ENCODE peak calls at places on chromosomes 13 and 19, in ten cellular contexts. Q, M, I, N, U, F, T, S, W and K are unnamed samples.

GRCh38 chr13:112849500-112849899 is 119.5 kb upstream of the MCF2L start:
- DNase-seq in Q (no peak), M (no peak), I (no peak), N (peak; percentile 70), U (no peak), F (no peak), T (no peak), S (no peak), W (no peak), K (no peak)

GRCh38 chr19:35254341-35255297 is 5.8 kb downstream of the LSR start:
- DNase-seq in Q (no peak), M (no peak), I (no peak), N (no peak), U (no peak), F (no peak), T (no peak), S (no peak), W (no peak), K (no peak)

GRCh38 chr19:3075605-3076431 is 13.5 kb upstream of the TLE5 start:
- DNase-seq in Q (peak; percentile 86), M (peak; percentile 40), I (no peak), N (peak; percentile 95), U (no peak), F (peak; percentile 65), T (no peak), S (peak; percentile 69), W (peak; percentile 61), K (peak; percentile 84)

GRCh38 chr13:113548778-113549621 is 35.6 kb upstream of the TFDP1 start:
- DNase-seq in Q (peak; percentile 39), M (no peak), I (no peak), N (peak; percentile 50), U (no peak), F (peak; percentile 44), T (no peak), S (no peak), W (no peak), K (no peak)

GRCh38 chr19:18730885-18731513 is 47.5 kb downstream of the CRTC1 start:
- DNase-seq in Q (no peak), M (no peak), I (no peak), N (peak; percentile 54), U (no peak), F (no peak), T (no peak), S (no peak), W (no peak), K (peak; percentile 56)

GRCh38 chr13:107716241-107716640 is 499.1 kb downstream of the LIG4 start:
- DNase-seq in Q (no peak), M (no peak), I (no peak), N (no peak), U (no peak), F (no peak), T (no peak), S (no peak), W (no peak), K (no peak)

GRCh38 chr19:47518139-47518538 is 3.3 kb upstream of the NAPA start:
- DNase-seq in Q (no peak), M (peak; percentile 22), I (no peak), N (no peak), U (no peak), F (no peak), T (no peak), S (peak; percentile 26), W (no peak), K (no peak)

GRCh38 chr13:97194473-97194872 is 27.7 kb upstream of the MBNL2 start:
- DNase-seq in Q (no peak), M (peak; percentile 74), I (peak; percentile 17), N (no peak), U (no peak), F (no peak), T (no peak), S (no peak), W (no peak), K (no peak)

GRCh38 chr13:39862891-39863290 is 207.4 kb downstream of the COG6 start:
- DNase-seq in Q (no peak), M (no peak), I (no peak), N (no peak), U (no peak), F (no peak), T (no peak), S (no peak), W (no peak), K (no peak)

GRCh38 chr13:109401891-109402290 is 384.5 kb downstream of the IRS2 start:
- DNase-seq in Q (no peak), M (no peak), I (no peak), N (no peak), U (no peak), F (no peak), T (no peak), S (no peak), W (no peak), K (no peak)

GRCh38 chr19:18477042-18477760 is 39.3 kb upstream of the ISYNA1 start:
- DNase-seq in Q (peak; percentile 44), M (no peak), I (no peak), N (no peak), U (no peak), F (no peak), T (no peak), S (no peak), W (no peak), K (no peak)

GRCh38 chr13:41648314-41648935 is 191.1 kb downstream of the RGCC start:
- DNase-seq in Q (no peak), M (peak; percentile 57), I (peak; percentile 46), N (no peak), U (no peak), F (no peak), T (no peak), S (no peak), W (no peak), K (no peak)

GRCh38 chr13:23598371-23598770 is 28.2 kb downstream of the TNFRSF19 start:
- DNase-seq in Q (no peak), M (no peak), I (peak; percentile 69), N (no peak), U (no peak), F (no peak), T (no peak), S (no peak), W (no peak), K (no peak)

GRCh38 chr19:33861950-33862349 is 65.3 kb downstream of the KCTD15 start:
- DNase-seq in Q (no peak), M (no peak), I (no peak), N (no peak), U (no peak), F (no peak), T (no peak), S (no peak), W (no peak), K (no peak)

GRCh38 chr19:7788178-7788932 is 25.3 kb downstream of the CLEC4M start:
- DNase-seq in Q (no peak), M (no peak), I (no peak), N (peak; percentile 77), U (no peak), F (no peak), T (no peak), S (no peak), W (no peak), K (no peak)

GRCh38 chr19:2602391-2603181 is 99.9 kb downstream of the GNG7 start:
- DNase-seq in Q (no peak), M (peak; percentile 88), I (peak; percentile 100), N (peak; percentile 83), U (peak; percentile 76), F (peak; percentile 90), T (peak; percentile 93), S (no peak), W (no peak), K (peak; percentile 24)

GRCh38 chr13:95355491-95355890 is 54.2 kb upstream of the ABCC4 start:
- DNase-seq in Q (no peak), M (peak; percentile 71), I (peak; percentile 44), N (no peak), U (no peak), F (no peak), T (peak; percentile 20), S (no peak), W (no peak), K (no peak)

GRCh38 chr19:35751839-35752745 is 3.7 kb downstream of the LIN37 start:
- DNase-seq in Q (no peak), M (no peak), I (no peak), N (no peak), U (no peak), F (no peak), T (no peak), S (no peak), W (no peak), K (no peak)

GRCh38 chr19:4444765-4445741 is 12.5 kb downstream of the UBXN6 start:
- DNase-seq in Q (peak; percentile 14), M (no peak), I (no peak), N (peak; percentile 61), U (no peak), F (no peak), T (no peak), S (no peak), W (no peak), K (no peak)

GRCh38 chr13:62088155-62088554 is 672.5 kb upstream of the PCDH20 start:
- DNase-seq in Q (no peak), M (no peak), I (no peak), N (no peak), U (no peak), F (no peak), T (no peak), S (no peak), W (no peak), K (no peak)

GRCh38 chr13:89856512-89856911 is 1491.0 kb upstream of the MIR17HG start:
- DNase-seq in Q (no peak), M (no peak), I (no peak), N (no peak), U (no peak), F (no peak), T (no peak), S (no peak), W (no peak), K (no peak)

GRCh38 chr19:41308450-41309224 is 1.3 kb upstream of the CCDC97 start:
- DNase-seq in Q (peak; percentile 66), M (peak; percentile 85), I (peak; percentile 85), N (peak; percentile 90), U (peak; percentile 91), F (peak; percentile 92), T (no peak), S (peak; percentile 91), W (peak; percentile 87), K (peak; percentile 92)
- H3K4me3 ChIP-seq in Q (no peak overlapping the region), M (peak overlapping the region; percentile 99), I (peak overlapping the region; percentile 95), N (no peak overlapping the region), U (peak overlapping the region; percentile 81), F (peak overlapping the region; percentile 63), T (peak overlapping the region; percentile 85), S (peak overlapping the region; percentile 91), W (peak overlapping the region; percentile 98), K (peak overlapping the region; percentile 87)

GRCh38 chr13:98263841-98264240 is 86.8 kb upstream of the RNF113B start:
- DNase-seq in Q (no peak), M (no peak), I (no peak), N (no peak), U (no peak), F (no peak), T (no peak), S (no peak), W (no peak), K (no peak)
- H3K4me3 ChIP-seq in Q (no peak overlapping the region), M (no peak overlapping the region), I (no peak overlapping the region), N (no peak overlapping the region), U (no peak overlapping the region), F (no peak overlapping the region), T (no peak overlapping the region), S (no peak overlapping the region), W (no peak overlapping the region), K (no peak overlapping the region)

GRCh38 chr19:1416014-1416841 is 8.8 kb downstream of the DAZAP1 start:
- DNase-seq in Q (no peak), M (peak; percentile 64), I (peak; percentile 14), N (no peak), U (no peak), F (no peak), T (no peak), S (no peak), W (no peak), K (no peak)
- H3K4me3 ChIP-seq in Q (no peak overlapping the region), M (peak overlapping the region; percentile 12), I (no peak overlapping the region), N (no peak overlapping the region), U (peak overlapping the region; percentile 50), F (peak overlapping the region; percentile 5), T (no peak overlapping the region), S (no peak overlapping the region), W (peak overlapping the region; percentile 19), K (no peak overlapping the region)

GRCh38 chr19:10975374-10976036 is 14.7 kb downstream of the SMARCA4 start:
- DNase-seq in Q (no peak), M (no peak), I (peak; percentile 55), N (no peak), U (no peak), F (peak; percentile 75), T (no peak), S (no peak), W (no peak), K (no peak)
- H3K4me3 ChIP-seq in Q (no peak overlapping the region), M (no peak overlapping the region), I (no peak overlapping the region), N (no peak overlapping the region), U (peak overlapping the region; percentile 59), F (no peak overlapping the region), T (no peak overlapping the region), S (no peak overlapping the region), W (no peak overlapping the region), K (no peak overlapping the region)